ENCODE peak calls at places on chromosomes 12 and 14, in ten cellular contexts. B is PC-9; K is EH; L is NCI-H510A treated with DMSO at 0.1 percent for 48 hours; F is posterior cingulate gyrus; Z is effector CD8-positive, alpha-beta T cell; S is progenitor cell of endocrine pancreas; X is mucosa of gallbladder; O is NCI-H82; G is NCI-H1436. Y is an unnamed sample.

GRCh38 chr12:98635657-98636323 is 8.8 kb downstream of the IKBIP start:
- DNase-seq in B (peak; percentile 81), K (peak; percentile 70), L (peak; percentile 71), F (no peak), Z (no peak), S (no peak), X (no peak), O (no peak), G (no peak), Y (no peak)

GRCh38 chr12:42759622-42760273 is 170.2 kb upstream of the PRICKLE1 start:
- DNase-seq in B (peak; percentile 74), K (peak; percentile 33), L (no peak), F (no peak), Z (no peak), S (no peak), X (peak; percentile 70), O (no peak), G (no peak), Y (no peak)

GRCh38 chr12:84035766-84036165 is 876.8 kb downstream of the SLC6A15 start:
- DNase-seq in B (no peak), K (no peak), L (no peak), F (no peak), Z (no peak), S (no peak), X (no peak), O (no peak), G (no peak), Y (no peak)

GRCh38 chr12:5047094-5047493 is 3.4 kb downstream of the KCNA5 start:
- DNase-seq in B (no peak), K (no peak), L (no peak), F (no peak), Z (no peak), S (no peak), X (no peak), O (no peak), G (no peak), Y (peak; percentile 30)

GRCh38 chr14:36396798-36397197 is 76.4 kb upstream of the MBIP start:
- DNase-seq in B (no peak), K (no peak), L (no peak), F (no peak), Z (no peak), S (no peak), X (no peak), O (no peak), G (no peak), Y (no peak)

GRCh38 chr14:99995700-99996356 is 69.4 kb upstream of the EVL start:
- DNase-seq in B (no peak), K (peak; percentile 57), L (peak; percentile 20), F (peak; percentile 71), Z (peak; percentile 43), S (no peak), X (peak; percentile 79), O (peak; percentile 66), G (no peak), Y (peak; percentile 58)

GRCh38 chr14:102584871-102585869 is 7.3 kb upstream of the RCOR1 start:
- DNase-seq in B (peak; percentile 53), K (no peak), L (no peak), F (no peak), Z (no peak), S (peak; percentile 21), X (no peak), O (no peak), G (no peak), Y (no peak)

GRCh38 chr14:20624495-20625070 is 16.9 kb downstream of the OR6S1 start:
- DNase-seq in B (peak; percentile 81), K (peak; percentile 52), L (no peak), F (no peak), Z (peak; percentile 11), S (no peak), X (peak; percentile 56), O (peak; percentile 60), G (no peak), Y (no peak)

GRCh38 chr12:15001733-15002471 is 29.1 kb downstream of the PDE6H start:
- DNase-seq in B (no peak), K (peak; percentile 30), L (peak; percentile 11), F (peak; percentile 48), Z (no peak), S (no peak), X (peak; percentile 32), O (peak; percentile 69), G (no peak), Y (peak; percentile 26)

GRCh38 chr12:45660330-45660729 is 69.2 kb upstream of the ARID2 start:
- DNase-seq in B (peak; percentile 40), K (peak; percentile 64), L (no peak), F (no peak), Z (no peak), S (no peak), X (no peak), O (no peak), G (no peak), Y (no peak)

GRCh38 chr12:51814311-51815088 is 34.0 kb downstream of the FIGNL2 start:
- DNase-seq in B (no peak), K (peak; percentile 81), L (peak; percentile 65), F (peak; percentile 81), Z (peak; percentile 25), S (peak; percentile 71), X (peak; percentile 79), O (peak; percentile 68), G (no peak), Y (peak; percentile 52)

GRCh38 chr14:78074546-78074945 is 95.6 kb upstream of the NRXN3 start:
- DNase-seq in B (no peak), K (no peak), L (peak; percentile 58), F (peak; percentile 48), Z (no peak), S (no peak), X (no peak), O (no peak), G (no peak), Y (peak; percentile 26)

GRCh38 chr12:122166422-122167327 is 7.3 kb downstream of the IL31 start:
- DNase-seq in B (no peak), K (no peak), L (no peak), F (no peak), Z (no peak), S (no peak), X (no peak), O (peak; percentile 96), G (no peak), Y (no peak)

GRCh38 chr12:24846689-24847088 is 102.2 kb downstream of the BCAT1 start:
- DNase-seq in B (no peak), K (no peak), L (no peak), F (no peak), Z (no peak), S (no peak), X (no peak), O (no peak), G (no peak), Y (no peak)

GRCh38 chr14:34496679-34497513 is 34.9 kb upstream of the SPTSSA start:
- DNase-seq in B (peak; percentile 89), K (peak; percentile 99), L (no peak), F (peak; percentile 44), Z (no peak), S (no peak), X (peak; percentile 86), O (no peak), G (no peak), Y (peak; percentile 55)

GRCh38 chr12:131642101-131642540 is 68.8 kb upstream of the SFSWAP start:
- DNase-seq in B (no peak), K (no peak), L (no peak), F (no peak), Z (no peak), S (no peak), X (no peak), O (peak; percentile 49), G (no peak), Y (no peak)

GRCh38 chr14:77000340-77001235 is 27.9 kb downstream of the IRF2BPL start:
- DNase-seq in B (no peak), K (peak; percentile 76), L (peak; percentile 84), F (no peak), Z (no peak), S (no peak), X (peak; percentile 38), O (peak; percentile 46), G (peak; percentile 56), Y (no peak)

GRCh38 chr12:586318-587071 is 76.8 kb downstream of the NINJ2 start:
- DNase-seq in B (peak; percentile 24), K (no peak), L (no peak), F (no peak), Z (no peak), S (no peak), X (no peak), O (no peak), G (no peak), Y (no peak)

GRCh38 chr12:64019654-64020053 is 175.2 kb downstream of the SRGAP1 start:
- DNase-seq in B (no peak), K (no peak), L (no peak), F (no peak), Z (no peak), S (no peak), X (no peak), O (no peak), G (no peak), Y (no peak)

GRCh38 chr12:25816637-25817036 is 141.8 kb upstream of the RASSF8 start:
- DNase-seq in B (no peak), K (peak; percentile 23), L (no peak), F (no peak), Z (no peak), S (no peak), X (no peak), O (no peak), G (no peak), Y (no peak)

GRCh38 chr12:114692558-114693531 is 8.9 kb upstream of the TBX3 start:
- DNase-seq in B (no peak), K (peak; percentile 71), L (no peak), F (no peak), Z (no peak), S (no peak), X (no peak), O (no peak), G (peak; percentile 12), Y (no peak)

GRCh38 chr12:120328228-120328627 is 649 bp upstream of the PLA2G1B start:
- DNase-seq in B (no peak), K (no peak), L (no peak), F (no peak), Z (no peak), S (no peak), X (no peak), O (no peak), G (no peak), Y (no peak)

GRCh38 chr14:36818794-36819384 is 157.2 kb downstream of the PAX9 start:
- DNase-seq in B (peak; percentile 46), K (peak; percentile 31), L (no peak), F (no peak), Z (no peak), S (no peak), X (no peak), O (no peak), G (no peak), Y (no peak)

GRCh38 chr12:24895612-24896011 is 53.3 kb downstream of the BCAT1 start:
- DNase-seq in B (no peak), K (peak; percentile 58), L (no peak), F (no peak), Z (no peak), S (no peak), X (no peak), O (no peak), G (no peak), Y (no peak)

GRCh38 chr12:14946162-14946561 is 7.8 kb upstream of the ERP27 start:
- DNase-seq in B (no peak), K (no peak), L (no peak), F (no peak), Z (no peak), S (no peak), X (no peak), O (no peak), G (no peak), Y (no peak)

GRCh38 chr14:24335461-24336146 is 733 bp upstream of the ADCY4 start:
- DNase-seq in B (no peak), K (peak; percentile 54), L (no peak), F (no peak), Z (no peak), S (no peak), X (no peak), O (no peak), G (no peak), Y (no peak)

GRCh38 chr14:94363171-94363624 is 25.2 kb downstream of the SERPINA1 start:
- DNase-seq in B (no peak), K (no peak), L (no peak), F (no peak), Z (no peak), S (no peak), X (no peak), O (no peak), G (no peak), Y (no peak)

GRCh38 chr14:82125963-82126362 is 592.3 kb upstream of the SEL1L start:
- DNase-seq in B (no peak), K (no peak), L (no peak), F (no peak), Z (no peak), S (no peak), X (no peak), O (no peak), G (no peak), Y (no peak)